ENCODE peak calls at places on chromosomes 6 and 20, in five cellular contexts. J, W, M, D and C are unnamed samples.

GRCh38 chr20:23225407-23226060 is 125.1 kb upstream of the NXT1 start:
- DNase-seq in J (no peak), M (no peak), W (no peak), D (no peak), C (no peak)

GRCh38 chr6:89432875-89433636 is at the start of gene ANKRD6:
- DNase-seq in J (peak), M (peak), W (peak), D (peak), C (peak)

GRCh38 chr6:143621876-143622605 is 55.7 kb upstream of the PHACTR2 start:
- DNase-seq in D (no peak), M (no peak), W (no peak), J (no peak), C (no peak)

GRCh38 chr6:112305795-112306194 is 41.3 kb upstream of the RFPL4B start:
- DNase-seq in M (peak), D (no peak), J (no peak), W (no peak), C (no peak)

GRCh38 chr20:64188682-64189529 is 24.7 kb downstream of the MYT1 start:
- DNase-seq in W (no peak), D (no peak), J (no peak), M (peak), C (no peak)

GRCh38 chr6:116008470-116009229 is 52.0 kb downstream of the FRK start:
- DNase-seq in W (peak), D (no peak), M (no peak), J (no peak), C (peak)

GRCh38 chr20:25197173-25197869 is 1.8 kb downstream of the ENTPD6 start:
- DNase-seq in M (peak), D (no peak), W (no peak), J (peak), C (no peak)

GRCh38 chr6:17354700-17355403 is 38.5 kb upstream of the CAP2 start:
- DNase-seq in M (no peak), D (no peak), J (no peak), W (no peak), C (peak)

GRCh38 chr6:89268776-89269175 is 46.3 kb downstream of the GABRR2 start:
- DNase-seq in D (no peak), J (no peak), M (no peak), W (peak), C (no peak)

GRCh38 chr6:126170875-126171489 is 168.9 kb upstream of the CENPW start:
- DNase-seq in D (peak), M (no peak), W (peak), J (no peak), C (peak)

GRCh38 chr6:131231886-131232285 is 96.6 kb downstream of the AKAP7 start:
- DNase-seq in W (no peak), M (no peak), J (no peak), D (no peak), C (no peak)

GRCh38 chr20:13220194-13220856 is 749 bp upstream of the ISM1 start:
- DNase-seq in W (no peak), M (no peak), D (peak), J (peak), C (no peak)

GRCh38 chr20:38286586-38287502 is 17.1 kb upstream of the BPI start:
- DNase-seq in M (no peak), J (no peak), D (no peak), W (no peak), C (no peak)

GRCh38 chr20:40511478-40511877 is 177.6 kb downstream of the MAFB start:
- DNase-seq in J (no peak), D (no peak), W (no peak), M (no peak), C (no peak)

GRCh38 chr6:155026366-155027045 is 31.4 kb downstream of the TIAM2 start:
- DNase-seq in W (no peak), J (no peak), D (no peak), M (no peak), C (no peak)

GRCh38 chr6:154751020-154751800 is 18.0 kb downstream of the SCAF8 start:
- DNase-seq in J (no peak), W (no peak), M (no peak), D (no peak), C (no peak)

GRCh38 chr20:53512076-53512475 is 81.6 kb downstream of the ZNF217 start:
- DNase-seq in M (no peak), J (no peak), W (no peak), D (no peak), C (no peak)

GRCh38 chr20:8117636-8118413 is 14.2 kb upstream of the PLCB1 start:
- DNase-seq in J (no peak), W (no peak), M (no peak), D (no peak), C (no peak)

GRCh38 chr6:1724616-1725015 is 114.9 kb downstream of the FOXC1 start:
- DNase-seq in M (peak), D (no peak), W (no peak), J (no peak), C (no peak)

GRCh38 chr6:95636552-95637376 is 59.4 kb downstream of the MANEA start:
- DNase-seq in J (no peak), D (no peak), W (no peak), M (no peak), C (no peak)

GRCh38 chr6:134034951-134035822 is 17.2 kb downstream of the SLC2A12 start:
- DNase-seq in M (no peak), D (no peak), W (no peak), J (no peak), C (no peak)

GRCh38 chr6:4291453-4292403 is 156.4 kb upstream of the ECI2 start:
- DNase-seq in W (no peak), D (no peak), J (no peak), M (no peak), C (no peak)

GRCh38 chr6:143542915-143543314 is 31.4 kb upstream of the FUCA2 start:
- DNase-seq in M (no peak), W (no peak), D (no peak), J (no peak), C (no peak)

GRCh38 chr6:148760568-148761531 is 14.0 kb downstream of the UST start:
- DNase-seq in D (no peak), W (peak), J (peak), M (no peak), C (peak)

GRCh38 chr20:56624786-56625681 is 4.1 kb upstream of the TFAP2C start:
- DNase-seq in W (no peak), J (no peak), M (no peak), D (no peak), C (no peak)

GRCh38 chr6:50713226-50713625 is at the start of gene TFAP2D:
- DNase-seq in M (no peak), W (no peak), D (no peak), J (no peak), C (no peak)

GRCh38 chr6:67361264-67361663 is 1273.8 kb upstream of the ADGRB3 start:
- DNase-seq in D (no peak), M (no peak), J (no peak), W (no peak), C (no peak)

GRCh38 chr6:1086446-1086845 is 225.5 kb upstream of the FOXQ1 start:
- DNase-seq in D (no peak), M (no peak), J (no peak), W (no peak), C (no peak)

GRCh38 chr6:166999845-167000253 is 652 bp downstream of the CEP43 start:
- DNase-seq in D (no peak), M (no peak), W (peak), J (no peak), C (no peak)

GRCh38 chr6:130447374-130447773 is 81.6 kb downstream of the TMEM200A start:
- DNase-seq in M (no peak), J (no peak), D (no peak), W (no peak), C (no peak)

GRCh38 chr20:2984956-2985661 is 58.3 kb upstream of the GNRH2 start:
- DNase-seq in J (peak), M (no peak), W (no peak), D (no peak), C (no peak)

GRCh38 chr6:166584813-166585429 is 1.6 kb downstream of the RAMACL start:
- DNase-seq in J (no peak), M (no peak), D (no peak), W (no peak), C (no peak)

GRCh38 chr20:37345339-37346231 is at the start of gene SRC:
- DNase-seq in J (peak), M (no peak), D (peak), W (peak), C (no peak)

GRCh38 chr6:136125585-136125984 is 124.5 kb downstream of the MTFR2 start:
- DNase-seq in W (no peak), J (no peak), D (no peak), M (no peak), C (no peak)

GRCh38 chr20:57560554-57561355 is at the start of gene PCK1:
- DNase-seq in M (peak), W (no peak), J (no peak), D (peak), C (no peak)